ENCODE peak calls at places on chromosomes 12 and 14, in nine cellular contexts. C, E, I, L, V, Q, N, D and M are unnamed samples.

GRCh38 chr14:61601923-61602732 is 93.2 kb upstream of the HIF1A start:
- DNase-seq in C (no peak), N (no peak), E (no peak), L (no peak), V (no peak), I (no peak), Q (no peak), D (no peak), M (no peak)

GRCh38 chr14:93937519-93937918 is 10.4 kb downstream of the FAM181A start:
- DNase-seq in D (no peak), Q (no peak), L (no peak), C (no peak), I (no peak), E (peak; percentile 99), N (no peak), V (no peak), M (no peak)

GRCh38 chr12:65740873-65741600 is 83.2 kb upstream of the HMGA2 start:
- DNase-seq in C (peak; percentile 79), I (peak; percentile 90), N (peak; percentile 51), Q (peak; percentile 90), E (peak; percentile 73), V (no peak), L (peak; percentile 88), D (peak; percentile 75), M (peak; percentile 98)

GRCh38 chr12:110750784-110751461 is 8.2 kb upstream of the PPP1CC start:
- DNase-seq in I (no peak), N (no peak), C (peak; percentile 65), D (peak; percentile 15), V (no peak), E (peak; percentile 56), L (no peak), Q (no peak), M (no peak)

GRCh38 chr14:100065942-100066574 is 836 bp downstream of the EVL start:
- DNase-seq in E (no peak), L (peak; percentile 35), C (no peak), V (peak; percentile 89), Q (peak; percentile 24), I (no peak), N (no peak), D (no peak), M (no peak)

GRCh38 chr12:28172434-28173030 is 17.7 kb upstream of the CCDC91 start:
- DNase-seq in N (peak; percentile 60), V (peak; percentile 40), C (peak; percentile 58), I (no peak), D (no peak), Q (peak; percentile 82), E (peak; percentile 63), L (peak; percentile 36), M (peak; percentile 27)

GRCh38 chr12:122009741-122010140 is 11.9 kb upstream of the BCL7A start:
- DNase-seq in E (no peak), C (no peak), D (no peak), N (no peak), L (no peak), Q (no peak), V (no peak), I (no peak), M (no peak)

GRCh38 chr12:13147688-13148531 is 44.4 kb upstream of the GSG1 start:
- DNase-seq in C (no peak), D (no peak), N (no peak), L (no peak), I (no peak), E (no peak), V (no peak), Q (peak; percentile 57), M (no peak)

GRCh38 chr12:82682851-82683261 is 3.9 kb upstream of the TMTC2 start:
- DNase-seq in V (no peak), Q (no peak), C (no peak), I (no peak), L (no peak), N (no peak), E (no peak), D (no peak), M (no peak)

GRCh38 chr14:73723411-73723798 is 9.2 kb upstream of the PNMA1 start:
- DNase-seq in I (no peak), L (no peak), Q (peak; percentile 49), D (no peak), V (no peak), E (no peak), C (peak; percentile 84), N (peak; percentile 48), M (no peak)

GRCh38 chr12:110501378-110501721 is 561 bp downstream of the VPS29 start:
- DNase-seq in L (peak; percentile 46), E (peak; percentile 81), I (no peak), Q (peak; percentile 38), D (no peak), C (peak; percentile 73), N (peak; percentile 66), V (peak; percentile 56), M (no peak)

GRCh38 chr12:105485926-105486325 is 155.4 kb downstream of the C12orf75 start:
- DNase-seq in Q (peak; percentile 21), N (no peak), E (no peak), L (no peak), V (no peak), C (peak; percentile 73), I (no peak), D (no peak), M (no peak)

GRCh38 chr12:3293446-3294161 is 197.4 kb upstream of the PRMT8 start:
- DNase-seq in L (no peak), E (peak; percentile 24), V (no peak), D (no peak), C (peak; percentile 62), I (no peak), N (peak; percentile 25), Q (peak; percentile 47), M (no peak)
- TF ChIP-seq CTCF in L (peak; percentile 12), E (no peak), V (no peak), D (no peak), C (no peak), I (no peak), N (peak; percentile 38), Q (peak; percentile 48), M (no peak)

GRCh38 chr14:66403183-66403582 is 83.0 kb upstream of the CCDC196 start:
- DNase-seq in I (no peak), E (peak; percentile 50), V (no peak), D (no peak), Q (peak; percentile 46), N (peak; percentile 46), C (peak; percentile 25), L (no peak), M (no peak)
- TF ChIP-seq CTCF in I (peak; percentile 22), E (peak; percentile 72), V (peak; percentile 50), D (peak; percentile 18), Q (peak; percentile 48), N (peak; percentile 60), C (peak; percentile 35), L (peak; percentile 36), M (peak; percentile 21)

GRCh38 chr14:68791078-68791983 is 1.5 kb downstream of the ZFP36L1 start:
- DNase-seq in V (no peak), D (no peak), C (peak; percentile 61), Q (peak; percentile 47), I (no peak), N (no peak), L (no peak), E (peak; percentile 28), M (peak; percentile 9)

GRCh38 chr14:68792022-68792829 is 641 bp downstream of the ZFP36L1 start:
- DNase-seq in V (peak; percentile 43), Q (peak; percentile 35), I (no peak), C (no peak), E (peak; percentile 30), D (no peak), L (no peak), N (no peak), M (peak; percentile 14)

GRCh38 chr14:68793734-68794129 is 865 bp upstream of the ZFP36L1 start:
- DNase-seq in Q (no peak), N (no peak), V (no peak), I (no peak), D (no peak), L (no peak), C (no peak), E (no peak), M (peak; percentile 9)

GRCh38 chr14:68794130-68794855 is 1.4 kb upstream of the ZFP36L1 start:
- DNase-seq in E (peak; percentile 86), V (peak; percentile 78), C (peak; percentile 94), L (peak; percentile 62), I (no peak), D (peak; percentile 89), N (peak; percentile 95), Q (peak; percentile 96), M (peak; percentile 50)

DNA sequence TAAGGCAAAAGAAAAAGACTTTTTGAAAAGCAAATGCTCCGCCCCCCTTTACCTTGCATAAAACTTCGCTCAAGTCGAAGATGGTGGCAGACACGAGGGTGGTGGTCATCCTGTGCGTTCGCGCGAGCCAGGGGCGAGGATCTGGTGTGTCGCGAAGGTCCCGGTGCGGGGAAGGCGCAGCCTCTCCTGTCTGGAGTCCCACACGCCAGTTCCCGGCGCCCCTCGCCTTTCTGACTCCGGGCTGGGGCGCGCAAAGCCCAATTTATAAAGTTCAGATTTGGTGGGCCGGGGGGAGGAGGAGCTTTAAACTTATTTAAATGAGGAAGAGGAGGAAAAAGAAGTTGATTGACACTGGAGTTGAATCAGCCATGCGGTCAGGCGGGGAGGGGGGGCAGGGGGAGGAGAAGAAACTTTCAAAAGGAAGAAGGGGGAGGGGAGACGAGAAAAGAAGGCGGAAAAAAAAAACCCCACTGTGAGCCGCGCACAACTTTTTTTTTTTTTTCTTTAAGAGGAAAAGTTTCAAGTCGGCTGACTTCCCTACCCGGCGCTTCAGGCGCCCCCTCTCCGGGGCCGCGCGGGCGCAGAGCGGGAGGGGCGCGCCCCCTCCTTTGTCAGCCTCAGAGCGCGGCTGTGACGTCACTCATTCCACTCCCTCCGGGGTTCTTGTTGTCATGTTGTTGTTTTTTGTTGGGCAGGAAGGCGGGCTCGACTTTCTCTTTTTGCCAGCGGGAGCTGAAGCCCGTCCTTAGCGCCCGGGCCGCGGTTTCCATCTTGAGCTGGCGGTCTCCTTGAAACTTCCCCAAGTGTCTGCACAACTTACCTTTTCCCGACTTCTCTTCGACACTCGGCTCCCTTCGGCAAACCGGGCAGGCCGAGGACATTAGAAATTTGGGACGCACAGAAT is at the start of gene ZFP36L1:
- DNase-seq in I (peak; percentile 84), Q (peak; percentile 99), N (peak; percentile 96), D (peak; percentile 95), V (peak; percentile 96), L (peak; percentile 92), C (peak; percentile 94), E (peak; percentile 94), M (peak; percentile 39)
- TF ChIP-seq CTCF in I (no peak), Q (no peak), N (no peak), D (no peak), V (no peak), L (no peak), C (no peak), E (no peak), M (no peak)

GRCh38 chr12:49892732-49893317 is 10.9 kb downstream of the FAIM2 start:
- DNase-seq in N (no peak), L (no peak), V (no peak), C (no peak), D (no peak), E (no peak), Q (no peak), I (no peak), M (no peak)
- TF ChIP-seq CTCF in N (no peak), L (no peak), V (no peak), C (no peak), D (no peak), E (no peak), Q (no peak), I (no peak), M (no peak)